ENCODE peak calls at places on chromosomes 12 and 14, in four cellular contexts. T is IMR-90, U is M059J, D is AG08395. Q is an unnamed sample.

GRCh38 chr14:83173687-83174086 is 1640.0 kb upstream of the SEL1L start:
- DNase-seq in T (peak), U (no peak), D (no peak), Q (no peak)

GRCh38 chr12:85587158-85587557 is 249.1 kb downstream of the RASSF9 start:
- DNase-seq in T (no peak), D (no peak), U (no peak), Q (no peak)

GRCh38 chr12:110537605-110538409 is 35.7 kb downstream of the RAD9B start:
- DNase-seq in U (peak), T (no peak), D (no peak), Q (peak)

GRCh38 chr12:47247418-47247817 is 167.7 kb upstream of the AMIGO2 start:
- DNase-seq in T (no peak), D (no peak), U (peak), Q (no peak)

GRCh38 chr14:59897757-59898383 is 22.1 kb upstream of the LRRC9 start:
- DNase-seq in D (no peak), T (no peak), U (peak), Q (peak)

GRCh38 chr12:97960741-97961608 is 498.4 kb downstream of the RMST start:
- DNase-seq in T (no peak), D (no peak), U (peak), Q (peak)

GRCh38 chr12:70920891-70921290 is 353 bp upstream of the PTPRR start:
- DNase-seq in T (no peak), U (no peak), D (no peak), Q (no peak)

GRCh38 chr14:87002831-87003230 is 990.2 kb downstream of the GALC start:
- DNase-seq in T (peak), D (peak), U (no peak), Q (no peak)

GRCh38 chr12:112584266-112584722 is 165.5 kb downstream of the PTPN11 start:
- DNase-seq in U (peak), T (no peak), D (no peak), Q (no peak)

GRCh38 chr14:31568151-31568550 is 6.9 kb downstream of the NUBPL start:
- DNase-seq in D (no peak), T (peak), U (no peak), Q (no peak)

GRCh38 chr14:21263284-21264024 is 5.8 kb downstream of the HNRNPC start:
- DNase-seq in U (peak), T (peak), D (no peak), Q (peak)

GRCh38 chr12:3168775-3169221 is 91.6 kb downstream of the TSPAN9 start:
- DNase-seq in D (peak), T (peak), U (peak), Q (peak)

GRCh38 chr12:124309744-124310143 is 14.9 kb downstream of the RFLNA start:
- DNase-seq in U (no peak), T (no peak), D (no peak), Q (no peak)

GRCh38 chr12:88339254-88339949 is 197.3 kb downstream of the TMTC3 start:
- DNase-seq in U (peak), T (peak), D (peak), Q (peak)

GRCh38 chr12:39467432-39467870 is 24.5 kb upstream of the KIF21A start:
- DNase-seq in U (peak), D (no peak), T (no peak), Q (peak)

GRCh38 chr12:120388711-120389431 is 19.9 kb upstream of the MSI1 start:
- DNase-seq in T (no peak), D (no peak), U (no peak), Q (no peak)

GRCh38 chr14:68392393-68393085 is 400.3 kb downstream of the ZFP36L1 start:
- DNase-seq in D (no peak), U (no peak), T (no peak), Q (no peak)

GRCh38 chr14:54584097-54584496 is 17.2 kb downstream of the SAMD4A start:
- DNase-seq in T (no peak), D (no peak), U (no peak), Q (peak)

GRCh38 chr12:43847427-43847826 is 11.5 kb downstream of the TMEM117 start:
- DNase-seq in T (peak), D (peak), U (peak), Q (peak)

GRCh38 chr12:39224971-39225370 is 217.9 kb downstream of the KIF21A start:
- DNase-seq in U (no peak), T (no peak), D (no peak), Q (no peak)

GRCh38 chr14:98928418-98928817 is 343.6 kb downstream of the BCL11B start:
- DNase-seq in D (no peak), U (no peak), T (no peak), Q (no peak)

GRCh38 chr12:64561302-64561651 is 49.0 kb upstream of the RASSF3 start:
- DNase-seq in T (no peak), U (no peak), D (no peak), Q (no peak)

GRCh38 chr12:6752181-6752930 is 585 bp downstream of the MLF2 start:
- DNase-seq in U (peak), T (peak), D (peak), Q (peak)

GRCh38 chr14:103500148-103500990 is 22.3 kb downstream of the CKB start:
- DNase-seq in U (peak), T (peak), D (peak), Q (peak)

GRCh38 chr12:26617513-26617912 is 215.5 kb downstream of the ITPR2 start:
- DNase-seq in D (no peak), U (no peak), T (no peak), Q (no peak)

Q was measured in astrocyte.